ENCODE peak calls at places on chromosomes 3 and 15, in ten cellular contexts. K is right atrium auricular region, Q is left colon, H is left ventricle myocardium superior, R is AG10803, Y is hippocampal formation, Z is NCI-H774, E is colonic mucosa, M is astrocyte, X is endothelial cell. B is an unnamed sample.
A peak's percentile ranks its signal among the peaks of the same experiment; 100 is the strongest.

GRCh38 chr3:193240436-193240849 is 579 bp upstream of the PLAAT1 start:
- DNase-seq in X (peak; percentile 11), M (peak; percentile 37), R (no peak), H (no peak), Z (no peak), K (no peak), E (no peak), Q (no peak), Y (no peak), B (peak; percentile 28)

GRCh38 chr3:195135921-195136320 is 135.0 kb downstream of the XXYLT1 start:
- DNase-seq in K (no peak), Q (no peak), R (peak; percentile 11), Z (no peak), E (no peak), M (no peak), H (no peak), Y (no peak), X (no peak), B (no peak)

GRCh38 chr3:79019137-79019923 is 748.5 kb downstream of the ROBO1 start:
- DNase-seq in Z (peak; percentile 63), R (peak; percentile 92), Q (peak; percentile 67), K (peak; percentile 84), E (peak; percentile 70), Y (peak; percentile 82), M (peak; percentile 93), H (peak; percentile 80), X (peak; percentile 70), B (peak; percentile 78)

GRCh38 chr3:13623101-13623654 is 74.3 kb downstream of the FBLN2 start:
- DNase-seq in Z (peak; percentile 25), K (no peak), M (peak; percentile 35), Q (no peak), R (peak; percentile 9), E (no peak), X (no peak), Y (no peak), H (no peak), B (peak; percentile 15)

GRCh38 chr3:69906351-69906966 is 93.1 kb upstream of the SAMMSON start:
- DNase-seq in Y (no peak), M (no peak), H (no peak), Z (no peak), R (no peak), K (no peak), X (no peak), Q (no peak), E (no peak), B (no peak)

GRCh38 chr3:32392530-32393302 is 1.1 kb downstream of the CMTM7 start:
- DNase-seq in K (peak; percentile 80), H (peak; percentile 53), X (no peak), M (peak; percentile 57), Q (peak; percentile 37), R (peak; percentile 67), Z (no peak), Y (no peak), E (peak; percentile 45), B (peak; percentile 71)

GRCh38 chr3:129768728-129769127 is 124.8 kb downstream of the TMCC1 start:
- DNase-seq in E (no peak), Z (no peak), X (no peak), R (no peak), H (no peak), M (no peak), Q (no peak), K (no peak), Y (no peak), B (no peak)

GRCh38 chr3:98587654-98588532 is 5.5 kb downstream of the CPOX start:
- DNase-seq in E (no peak), Q (no peak), H (no peak), Y (no peak), M (no peak), K (no peak), X (no peak), Z (no peak), R (peak; percentile 42), B (no peak)

GRCh38 chr3:44058022-44058867 is 183.4 kb upstream of the TOPAZ1 start:
- DNase-seq in E (no peak), Q (peak; percentile 20), X (no peak), K (no peak), R (peak; percentile 57), H (no peak), Z (no peak), M (peak; percentile 51), Y (no peak), B (no peak)

GRCh38 chr3:85183390-85183789 is 224.6 kb downstream of the CADM2 start:
- DNase-seq in Y (no peak), H (no peak), K (no peak), X (no peak), R (no peak), E (no peak), Z (no peak), Q (no peak), M (no peak), B (no peak)

GRCh38 chr15:94324835-94325767 is 93.7 kb downstream of the MCTP2 start:
- DNase-seq in K (no peak), Y (no peak), Z (no peak), E (peak; percentile 52), H (no peak), X (no peak), Q (peak; percentile 83), R (no peak), M (no peak), B (no peak)

GRCh38 chr15:97502038-97502437 is 458.5 kb upstream of the ARRDC4 start:
- DNase-seq in M (peak; percentile 11), H (no peak), Z (no peak), K (no peak), E (no peak), X (no peak), R (no peak), Q (no peak), Y (no peak), B (no peak)

GRCh38 chr3:72487078-72487765 is 361.0 kb downstream of the SHQ1 start:
- DNase-seq in Q (peak; percentile 54), H (peak; percentile 55), R (peak; percentile 98), K (peak; percentile 79), Y (no peak), M (peak; percentile 88), E (peak; percentile 52), Z (no peak), X (no peak), B (peak; percentile 66)

GRCh38 chr3:50600841-50601591 is 10.6 kb downstream of the CISH start:
- DNase-seq in E (peak; percentile 98), Z (peak; percentile 58), R (peak; percentile 99), K (peak; percentile 96), Q (peak; percentile 94), Y (peak; percentile 65), H (peak; percentile 98), M (peak; percentile 94), X (no peak), B (peak; percentile 96)

GRCh38 chr15:55694652-55695150 is 48.3 kb downstream of the PRTG start:
- DNase-seq in K (no peak), X (no peak), H (no peak), E (peak; percentile 42), R (no peak), Y (no peak), M (peak; percentile 54), Q (no peak), Z (no peak), B (no peak)

GRCh38 chr3:193563999-193564398 is 9.3 kb upstream of the ATP13A4 start:
- DNase-seq in H (no peak), K (no peak), M (no peak), X (peak; percentile 21), R (no peak), Q (peak; percentile 66), Y (no peak), Z (no peak), E (peak; percentile 65), B (no peak)

GRCh38 chr3:55659701-55660100 is 172.6 kb upstream of the WNT5A start:
- DNase-seq in K (no peak), X (no peak), Q (no peak), H (no peak), R (no peak), Y (no peak), Z (no peak), E (no peak), M (no peak), B (no peak)

GRCh38 chr3:33113772-33114621 is at the start of gene CRTAP:
- DNase-seq in H (peak; percentile 98), X (peak; percentile 89), R (peak; percentile 97), Z (peak; percentile 40), Q (peak; percentile 98), M (peak; percentile 96), E (peak; percentile 97), K (peak; percentile 96), Y (peak; percentile 89), B (peak; percentile 96)

GRCh38 chr3:155093261-155093660 is 13.1 kb downstream of the MME start:
- DNase-seq in M (no peak), Q (no peak), X (no peak), E (no peak), H (no peak), Y (no peak), R (no peak), K (no peak), Z (peak; percentile 93), B (no peak)

GRCh38 chr3:45751537-45752242 is 44.6 kb downstream of the SLC6A20 start:
- DNase-seq in M (no peak), X (no peak), Q (no peak), Z (no peak), H (no peak), E (no peak), R (no peak), K (no peak), Y (no peak), B (no peak)

GRCh38 chr3:104388624-104389023 is 978.1 kb upstream of the ALCAM start:
- DNase-seq in H (no peak), Z (no peak), R (no peak), K (no peak), Q (no peak), X (no peak), M (peak; percentile 33), E (no peak), Y (no peak), B (no peak)

GRCh38 chr3:132256984-132257383 is 60.2 kb upstream of the ACP3 start:
- DNase-seq in K (no peak), M (peak; percentile 46), Q (peak; percentile 12), Y (peak; percentile 3), Z (peak; percentile 40), R (peak; percentile 20), H (no peak), X (peak; percentile 51), E (peak; percentile 35), B (no peak)

GRCh38 chr3:14616606-14617507 is 34.7 kb upstream of the CCDC174 start:
- DNase-seq in Z (no peak), X (no peak), M (no peak), H (no peak), R (no peak), Q (no peak), Y (no peak), E (no peak), K (no peak), B (no peak)

GRCh38 chr3:4897765-4898453 is 81.3 kb upstream of the BHLHE40 start:
- DNase-seq in Z (no peak), M (peak; percentile 47), E (no peak), R (peak; percentile 36), Q (no peak), Y (no peak), X (no peak), H (no peak), K (no peak), B (no peak)

GRCh38 chr3:22981176-22981575 is 222.0 kb upstream of the UBE2E2 start:
- DNase-seq in E (no peak), Q (no peak), X (no peak), Y (no peak), M (no peak), K (no peak), Z (no peak), H (no peak), R (no peak), B (no peak)

GRCh38 chr3:194245975-194246561 is 105.1 kb downstream of the CPN2 start:
- DNase-seq in X (peak; percentile 16), K (peak; percentile 47), Y (no peak), H (no peak), E (no peak), M (no peak), R (no peak), Z (no peak), Q (no peak), B (no peak)

GRCh38 chr3:105837143-105837740 is 31.6 kb downstream of the CBLB start:
- DNase-seq in M (no peak), K (no peak), Z (no peak), Y (no peak), H (no peak), R (no peak), X (no peak), E (no peak), Q (no peak), B (no peak)

GRCh38 chr3:32640939-32641725 is 43.9 kb upstream of the CNOT10 start:
- DNase-seq in K (peak; percentile 61), Z (no peak), R (peak; percentile 50), H (peak; percentile 53), Y (no peak), X (no peak), Q (peak; percentile 6), E (peak; percentile 18), M (no peak), B (peak; percentile 46)